ENCODE peak calls at places on chromosomes 11 and 22, in seven cellular contexts. B is heart right ventricle; X is pons; A is ELR; D is pancreas; M is activated CD8-positive, alpha-beta memory T cell treated with anti-CD3 and anti-CD28 coated beads for 4 hours; G is RPMI8226. V is an unnamed sample.

GRCh38 chr11:89566972-89567371 is 75.8 kb upstream of the NOX4 start:
- DNase-seq in B (no peak), X (no peak), A (no peak), D (no peak), M (no peak), G (no peak), V (no peak)

GRCh38 chr11:102448869-102449224 is 3.7 kb downstream of the TMEM123 start:
- DNase-seq in B (no peak), X (no peak), A (no peak), D (no peak), M (no peak), G (no peak), V (no peak)

GRCh38 chr11:112794321-112794720 is 166.9 kb upstream of the NCAM1 start:
- DNase-seq in B (no peak), X (no peak), A (no peak), D (no peak), M (no peak), G (peak; percentile 15), V (no peak)

GRCh38 chr22:44413211-44413610 is 84.8 kb downstream of the RTL6 start:
- DNase-seq in B (no peak), X (no peak), A (no peak), D (no peak), M (no peak), G (no peak), V (no peak)

GRCh38 chr11:76768091-76769047 is 14.8 kb upstream of the TSKU start:
- DNase-seq in B (no peak), X (peak; percentile 58), A (no peak), D (no peak), M (no peak), G (peak; percentile 91), V (no peak)

GRCh38 chr22:27133951-27134664 is 476.7 kb downstream of the MIAT start:
- DNase-seq in B (no peak), X (no peak), A (peak; percentile 86), D (no peak), M (no peak), G (peak; percentile 7), V (peak; percentile 72)

GRCh38 chr11:115616941-115617340 is 112.7 kb upstream of the CADM1 start:
- DNase-seq in B (peak; percentile 42), X (no peak), A (peak; percentile 32), D (peak; percentile 12), M (no peak), G (no peak), V (no peak)

GRCh38 chr11:8838248-8838647 is 72.7 kb upstream of the AKIP1 start:
- DNase-seq in B (peak; percentile 12), X (no peak), A (peak; percentile 62), D (no peak), M (no peak), G (no peak), V (no peak)

GRCh38 chr11:87299041-87299481 is 261.3 kb downstream of the TMEM135 start:
- DNase-seq in B (no peak), X (no peak), A (peak; percentile 18), D (no peak), M (no peak), G (no peak), V (peak; percentile 81)

GRCh38 chr11:78022397-78023396 is at the start of gene KCTD14:
- DNase-seq in B (peak; percentile 8), X (no peak), A (peak; percentile 54), D (peak; percentile 75), M (no peak), G (no peak), V (no peak)

GRCh38 chr22:24805790-24806662 is at the start of gene SGSM1:
- DNase-seq in B (peak; percentile 74), X (peak; percentile 55), A (peak; percentile 47), D (peak; percentile 86), M (peak; percentile 44), G (peak; percentile 89), V (peak; percentile 72)

GRCh38 chr22:27642104-27642800 is 159.3 kb downstream of the MN1 start:
- DNase-seq in B (no peak), X (peak; percentile 95), A (no peak), D (no peak), M (no peak), G (no peak), V (no peak)

GRCh38 chr11:111047376-111047775 is 198.1 kb upstream of the POU2AF2 start:
- DNase-seq in B (no peak), X (no peak), A (no peak), D (no peak), M (no peak), G (no peak), V (no peak)

GRCh38 chr11:116194156-116194904 is 578.5 kb downstream of the BUD13 start:
- DNase-seq in B (no peak), X (no peak), A (no peak), D (no peak), M (no peak), G (no peak), V (no peak)

GRCh38 chr22:40176921-40177737 is 596 bp upstream of the TNRC6B start:
- DNase-seq in B (no peak), X (peak; percentile 25), A (peak; percentile 76), D (peak; percentile 71), M (peak; percentile 69), G (peak; percentile 82), V (peak; percentile 88)

GRCh38 chr11:110026823-110027626 is 66.2 kb upstream of the ZC3H12C start:
- DNase-seq in B (no peak), X (peak; percentile 92), A (no peak), D (no peak), M (no peak), G (no peak), V (peak; percentile 72)

GRCh38 chr11:123434262-123434661 is 4.2 kb downstream of the GRAMD1B start:
- DNase-seq in B (no peak), X (no peak), A (peak; percentile 66), D (no peak), M (no peak), G (peak; percentile 31), V (peak; percentile 79)

GRCh38 chr22:29478326-29479276 is 1.4 kb upstream of the NEFH start:
- DNase-seq in B (no peak), X (no peak), A (peak; percentile 14), D (no peak), M (no peak), G (peak; percentile 38), V (peak; percentile 74)

GRCh38 chr11:44507491-44507890 is 58.0 kb upstream of the CD82 start:
- DNase-seq in B (no peak), X (no peak), A (no peak), D (no peak), M (no peak), G (no peak), V (no peak)

GRCh38 chr11:118230088-118230487 is 5.3 kb upstream of the JAML start:
- DNase-seq in B (no peak), X (no peak), A (no peak), D (no peak), M (no peak), G (no peak), V (no peak)

GRCh38 chr11:71164186-71164585 is 88.2 kb downstream of the SHANK2 start:
- DNase-seq in B (no peak), X (no peak), A (no peak), D (no peak), M (no peak), G (no peak), V (no peak)

GRCh38 chr22:23856721-23857605 is 712 bp upstream of the SLC2A11 start:
- DNase-seq in B (peak; percentile 44), X (peak; percentile 31), A (peak; percentile 74), D (peak; percentile 59), M (no peak), G (peak; percentile 70), V (peak; percentile 77)

GRCh38 chr22:19018256-19018655 is 82.2 kb upstream of the PRODH start:
- DNase-seq in B (no peak), X (no peak), A (no peak), D (no peak), M (no peak), G (no peak), V (no peak)

GRCh38 chr11:68749061-68749491 is 2.2 kb downstream of the TESMIN start:
- DNase-seq in B (no peak), X (no peak), A (peak; percentile 8), D (no peak), M (no peak), G (no peak), V (no peak)

GRCh38 chr11:100592619-100593309 is 94.3 kb upstream of the ARHGAP42 start:
- DNase-seq in B (no peak), X (no peak), A (no peak), D (no peak), M (no peak), G (no peak), V (no peak)

GRCh38 chr11:66124564-66124963 is 54.5 kb downstream of the PACS1 start:
- DNase-seq in B (no peak), X (no peak), A (peak; percentile 86), D (no peak), M (no peak), G (no peak), V (no peak)

GRCh38 chr11:59801981-59802638 is 8.5 kb downstream of the MRPL16 start:
- DNase-seq in B (peak; percentile 47), X (peak; percentile 83), A (peak; percentile 46), D (peak; percentile 22), M (no peak), G (no peak), V (no peak)

GRCh38 chr22:39365406-39365782 is 15.6 kb downstream of the SYNGR1 start:
- DNase-seq in B (no peak), X (no peak), A (no peak), D (no peak), M (no peak), G (no peak), V (peak; percentile 39)

GRCh38 chr22:48951836-48952235 is 875.8 kb downstream of the BRD1 start:
- DNase-seq in B (no peak), X (no peak), A (no peak), D (no peak), M (no peak), G (no peak), V (no peak)

GRCh38 chr22:33467718-33468117 is 409.5 kb upstream of the SYN3 start:
- DNase-seq in B (no peak), X (no peak), A (no peak), D (no peak), M (no peak), G (no peak), V (no peak)

GRCh38 chr11:83063073-83063754 is 8.5 kb downstream of the RAB30 start:
- DNase-seq in B (no peak), X (no peak), A (peak; percentile 30), D (no peak), M (no peak), G (peak; percentile 89), V (peak; percentile 98)

GRCh38 chr11:91981995-91982394 is 242.6 kb upstream of the FAT3 start:
- DNase-seq in B (peak; percentile 19), X (no peak), A (no peak), D (peak; percentile 37), M (no peak), G (no peak), V (no peak)

GRCh38 chr22:31300896-31301295 is 8.6 kb upstream of the PIK3IP1 start:
- DNase-seq in B (no peak), X (no peak), A (no peak), D (no peak), M (no peak), G (no peak), V (no peak)

GRCh38 chr22:31130873-31131272 is 8.1 kb downstream of the INPP5J start:
- DNase-seq in B (no peak), X (no peak), A (no peak), D (peak; percentile 52), M (no peak), G (no peak), V (no peak)

GRCh38 chr22:26364066-26365015 is 64.7 kb upstream of the ASPHD2 start:
- DNase-seq in B (peak; percentile 53), X (peak; percentile 80), A (peak; percentile 85), D (peak; percentile 67), M (peak; percentile 16), G (peak; percentile 79), V (peak; percentile 95)

V was measured in Karpas-422.